ENCODE peak calls at places on chromosomes 13 and 19, in six cellular contexts. A is stomach, N is breast epithelium, G is SK-N-SH, W is esophagus muscularis mucosa, S is K562. C is an unnamed sample.

GRCh38 chr19:48213959-48214358 is 41.8 kb downstream of the CARD8 start:
- DNase-seq in A (no peak), N (no peak), G (no peak), W (no peak), S (no peak), C (no peak)

GRCh38 chr13:102654786-102655185 is 40.1 kb downstream of the METTL21C start:
- DNase-seq in A (no peak), N (no peak), G (no peak), W (no peak), S (no peak), C (no peak)

GRCh38 chr19:45175663-45176345 is 2.2 kb downstream of the TRAPPC6A start:
- DNase-seq in A (no peak), N (no peak), G (no peak), W (no peak), S (no peak), C (no peak)

GRCh38 chr13:99331881-99332293 is 24.7 kb upstream of the GPR183 start:
- DNase-seq in A (no peak), N (no peak), G (no peak), W (peak), S (no peak), C (no peak)

GRCh38 chr13:109655206-109655600 is 131.2 kb downstream of the IRS2 start:
- DNase-seq in A (no peak), N (no peak), G (peak), W (no peak), S (no peak), C (no peak)

GRCh38 chr13:99378985-99379734 is 72.0 kb upstream of the GPR183 start:
- DNase-seq in A (no peak), N (no peak), G (no peak), W (no peak), S (no peak), C (no peak)

GRCh38 chr19:52959613-52960295 is 2.9 kb downstream of the ZNF816 start:
- DNase-seq in A (no peak), N (no peak), G (no peak), W (no peak), S (no peak), C (no peak)

GRCh38 chr19:11797491-11797890 is 832 bp upstream of the ZNF491 start:
- DNase-seq in A (peak), N (peak), G (peak), W (peak), S (peak), C (peak)

GRCh38 chr13:28623782-28624706 is 34.9 kb upstream of the POMP start:
- DNase-seq in A (no peak), N (no peak), G (no peak), W (no peak), S (no peak), C (no peak)

GRCh38 chr13:101098873-101099272 is 317.4 kb downstream of the NALCN start:
- DNase-seq in A (no peak), N (no peak), G (no peak), W (no peak), S (no peak), C (no peak)

GRCh38 chr19:2115911-2116426 is 19.3 kb downstream of the IZUMO4 start:
- DNase-seq in A (no peak), N (no peak), G (no peak), W (no peak), S (no peak), C (no peak)
- H3K4me3 ChIP-seq in A (no peak), N (no peak), G (no peak), W (no peak), S (no peak), C (no peak)

DNA sequence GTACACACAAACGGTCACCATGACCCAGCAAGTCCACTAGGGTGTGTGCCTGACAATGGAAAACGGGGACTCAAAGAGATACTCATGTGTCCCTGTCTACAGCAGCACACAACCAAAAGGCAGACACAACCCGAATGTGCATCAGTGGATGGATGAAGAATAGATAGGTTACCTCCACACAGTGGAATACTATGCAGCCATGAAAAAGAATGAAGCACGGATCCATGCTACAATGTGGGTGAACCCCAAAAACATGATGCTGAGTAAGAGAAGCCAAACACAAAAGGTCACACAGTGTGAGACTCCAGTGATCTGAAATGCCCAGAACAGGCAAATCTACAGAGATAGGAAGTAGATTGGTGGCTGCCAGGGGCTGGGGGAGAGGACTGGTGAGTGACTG is 9.0 kb downstream of the CERS1 start:
- DNase-seq in A (no peak), N (no peak), G (no peak), W (no peak), S (no peak), C (no peak)
- TF ChIP-seq POLR2AphosphoS5 in A (no peak), N (no peak), G (no peak), W (no peak), S (no peak), C (no peak)

GRCh38 chr19:50327013-50327412 is 2.2 kb downstream of the KCNC3 start:
- DNase-seq in A (no peak), N (no peak), G (no peak), W (no peak), S (no peak), C (no peak)

GRCh38 chr19:50327461-50328256 is 1.5 kb downstream of the KCNC3 start:
- DNase-seq in A (no peak), N (no peak), G (no peak), W (no peak), S (no peak), C (no peak)

GRCh38 chr19:50325310-50326100 is 3.7 kb downstream of the KCNC3 start:
- DNase-seq in A (peak), N (no peak), G (peak), W (no peak), S (peak), C (no peak)

GRCh38 chr19:50324331-50324730 is 4.8 kb downstream of the KCNC3 start:
- DNase-seq in A (no peak), N (no peak), G (no peak), W (no peak), S (no peak), C (no peak)

GRCh38 chr19:50326101-50326664 is 3.0 kb downstream of the KCNC3 start:
- DNase-seq in A (no peak), N (no peak), G (no peak), W (no peak), S (peak), C (no peak)
- H3K4me3 ChIP-seq in A (no peak), N (peak), G (no peak), W (no peak), S (peak), C (no peak)

DNA sequence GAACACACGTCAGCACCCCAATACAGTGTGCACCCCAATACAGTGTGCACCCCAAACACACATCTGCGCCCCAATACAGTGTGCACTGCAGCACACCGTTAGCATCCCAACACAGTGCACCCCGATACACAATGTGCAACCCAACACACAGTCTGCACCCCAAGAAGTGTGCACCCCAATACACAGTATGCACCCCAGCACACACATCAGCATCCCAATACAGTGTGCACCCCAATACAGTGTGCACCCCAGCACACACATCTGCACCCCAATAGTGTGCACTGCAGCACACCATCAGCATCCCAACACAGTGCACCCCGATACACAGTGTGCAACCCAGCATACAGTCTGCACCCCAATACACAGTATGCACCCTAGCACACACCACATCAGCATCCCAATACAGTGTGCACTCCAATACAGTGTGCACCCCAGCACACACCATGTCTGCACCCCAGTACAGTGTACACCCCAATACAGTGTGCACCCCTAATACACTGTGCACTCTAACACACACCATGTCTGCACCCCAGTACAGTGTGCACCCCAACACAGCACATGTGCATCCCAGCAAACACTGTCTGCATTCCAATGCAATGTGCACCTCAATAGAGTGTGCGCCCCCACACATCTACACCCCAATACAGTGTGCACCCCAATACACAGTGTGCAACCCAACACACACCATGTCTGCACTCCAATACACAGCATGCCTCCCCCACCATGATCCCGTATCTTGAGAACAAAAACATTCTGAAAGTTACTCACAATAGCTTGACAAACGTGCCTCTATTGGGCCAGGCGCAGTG is 858 bp upstream of the CARS2 start:
- DNase-seq in A (no peak), N (no peak), G (no peak), W (no peak), S (no peak), C (no peak)
- TF ChIP-seq POLR2AphosphoS5 in A (no peak), N (no peak), G (no peak), W (no peak), S (no peak), C (no peak)

C was measured in sigmoid colon.